ENCODE peak calls at places on chromosome 21, in eight cellular contexts. One of them, this sample, is unnamed.

GRCh38 chr21:42929969-42930368 is 4.5 kb upstream of the ERVH48-1 start:
- DNase-seq in A549: no peak
- DNase-seq in fibroblast of mammary gland: no peak
- DNase-seq in HFF-Myc: no peak
- DNase-seq in mammary epithelial cell: no peak
- DNase-seq in GM06990: no peak
- DNase-seq in thoracic aorta: no peak
- DNase-seq in MM.1S: no peak
- DNase-seq in this sample: no peak

GRCh38 chr21:24045775-24046215 is 1561.5 kb downstream of the MRPL39 start:
- DNase-seq in fibroblast of mammary gland: peak; percentile 86
- DNase-seq in thoracic aorta: peak; percentile 24
- DNase-seq in HFF-Myc: peak; percentile 11
- DNase-seq in GM06990: no peak
- DNase-seq in A549: peak; percentile 11
- DNase-seq in MM.1S: peak; percentile 57
- DNase-seq in mammary epithelial cell: no peak
- DNase-seq in this sample: no peak

GRCh38 chr21:46559291-46559983 is 45.4 kb downstream of the S100B start:
- DNase-seq in A549: no peak
- DNase-seq in thoracic aorta: no peak
- DNase-seq in GM06990: no peak
- DNase-seq in MM.1S: no peak
- DNase-seq in fibroblast of mammary gland: no peak
- DNase-seq in mammary epithelial cell: no peak
- DNase-seq in HFF-Myc: no peak
- DNase-seq in this sample: no peak

GRCh38 chr21:37172646-37173045 is 94.5 kb downstream of the VPS26C start:
- DNase-seq in fibroblast of mammary gland: no peak
- DNase-seq in mammary epithelial cell: no peak
- DNase-seq in HFF-Myc: no peak
- DNase-seq in thoracic aorta: no peak
- DNase-seq in A549: no peak
- DNase-seq in MM.1S: no peak
- DNase-seq in GM06990: no peak
- DNase-seq in this sample: no peak

GRCh38 chr21:42671778-42672593 is 18.6 kb downstream of the PDE9A start:
- DNase-seq in thoracic aorta: no peak
- DNase-seq in mammary epithelial cell: peak; percentile 35
- DNase-seq in GM06990: no peak
- DNase-seq in A549: no peak
- DNase-seq in fibroblast of mammary gland: no peak
- DNase-seq in MM.1S: no peak
- DNase-seq in HFF-Myc: no peak
- DNase-seq in this sample: peak; percentile 42

GRCh38 chr21:42939581-42940413 is 14.4 kb upstream of the ERVH48-1 start:
- DNase-seq in MM.1S: no peak
- DNase-seq in mammary epithelial cell: peak; percentile 97
- DNase-seq in thoracic aorta: peak; percentile 56
- DNase-seq in A549: peak; percentile 76
- DNase-seq in fibroblast of mammary gland: peak; percentile 99
- DNase-seq in GM06990: no peak
- DNase-seq in HFF-Myc: peak; percentile 94
- DNase-seq in this sample: peak; percentile 98

GRCh38 chr21:40577285-40578043 is 269.5 kb downstream of the DSCAM start:
- DNase-seq in fibroblast of mammary gland: no peak
- DNase-seq in mammary epithelial cell: no peak
- DNase-seq in A549: no peak
- DNase-seq in HFF-Myc: no peak
- DNase-seq in MM.1S: no peak
- DNase-seq in GM06990: no peak
- DNase-seq in thoracic aorta: no peak
- DNase-seq in this sample: no peak

GRCh38 chr21:38244885-38245869 is 11.6 kb upstream of the KCNJ15 start:
- DNase-seq in HFF-Myc: peak; percentile 98
- DNase-seq in GM06990: peak; percentile 45
- DNase-seq in fibroblast of mammary gland: peak; percentile 100
- DNase-seq in thoracic aorta: no peak
- DNase-seq in mammary epithelial cell: peak; percentile 99
- DNase-seq in MM.1S: peak; percentile 85
- DNase-seq in A549: peak; percentile 77
- DNase-seq in this sample: peak; percentile 88

GRCh38 chr21:41763398-41763931 is 3.4 kb downstream of the RIPK4 start:
- DNase-seq in HFF-Myc: no peak
- DNase-seq in thoracic aorta: no peak
- DNase-seq in mammary epithelial cell: peak; percentile 87
- DNase-seq in MM.1S: no peak
- DNase-seq in fibroblast of mammary gland: no peak
- DNase-seq in GM06990: no peak
- DNase-seq in A549: no peak
- DNase-seq in this sample: peak; percentile 93

GRCh38 chr21:19981938-19982337 is 1016.3 kb upstream of the NCAM2 start:
- DNase-seq in mammary epithelial cell: no peak
- DNase-seq in A549: no peak
- DNase-seq in GM06990: no peak
- DNase-seq in fibroblast of mammary gland: no peak
- DNase-seq in thoracic aorta: no peak
- DNase-seq in MM.1S: no peak
- DNase-seq in HFF-Myc: no peak
- DNase-seq in this sample: no peak

GRCh38 chr21:16116798-16117197 is 387.0 kb downstream of the USP25 start:
- DNase-seq in MM.1S: no peak
- DNase-seq in mammary epithelial cell: no peak
- DNase-seq in fibroblast of mammary gland: peak; percentile 64
- DNase-seq in A549: peak; percentile 45
- DNase-seq in thoracic aorta: no peak
- DNase-seq in HFF-Myc: peak; percentile 11
- DNase-seq in GM06990: no peak
- DNase-seq in this sample: peak; percentile 47

GRCh38 chr21:23026878-23027277 is 2028.7 kb downstream of the NCAM2 start:
- DNase-seq in HFF-Myc: no peak
- DNase-seq in A549: no peak
- DNase-seq in mammary epithelial cell: no peak
- DNase-seq in thoracic aorta: no peak
- DNase-seq in GM06990: no peak
- DNase-seq in fibroblast of mammary gland: no peak
- DNase-seq in MM.1S: no peak
- DNase-seq in this sample: no peak

GRCh38 chr21:41582298-41582840 is 74.4 kb upstream of the TMPRSS2 start:
- DNase-seq in GM06990: no peak
- DNase-seq in A549: no peak
- DNase-seq in thoracic aorta: no peak
- DNase-seq in MM.1S: no peak
- DNase-seq in HFF-Myc: no peak
- DNase-seq in mammary epithelial cell: no peak
- DNase-seq in fibroblast of mammary gland: no peak
- DNase-seq in this sample: no peak

GRCh38 chr21:37445228-37445627 is 78.7 kb downstream of the DYRK1A start:
- DNase-seq in fibroblast of mammary gland: peak; percentile 80
- DNase-seq in A549: no peak
- DNase-seq in thoracic aorta: no peak
- DNase-seq in MM.1S: no peak
- DNase-seq in mammary epithelial cell: no peak
- DNase-seq in HFF-Myc: no peak
- DNase-seq in GM06990: no peak
- DNase-seq in this sample: no peak

GRCh38 chr21:39386194-39386593 is 37.3 kb upstream of the HMGN1 start:
- DNase-seq in MM.1S: no peak
- DNase-seq in GM06990: no peak
- DNase-seq in thoracic aorta: no peak
- DNase-seq in HFF-Myc: no peak
- DNase-seq in fibroblast of mammary gland: peak; percentile 51
- DNase-seq in mammary epithelial cell: no peak
- DNase-seq in A549: no peak
- DNase-seq in this sample: peak; percentile 18

GRCh38 chr21:25867041-25867440 is 132.3 kb downstream of the GABPA start:
- DNase-seq in HFF-Myc: no peak
- DNase-seq in GM06990: no peak
- DNase-seq in thoracic aorta: no peak
- DNase-seq in fibroblast of mammary gland: no peak
- DNase-seq in MM.1S: no peak
- DNase-seq in A549: no peak
- DNase-seq in mammary epithelial cell: no peak
- DNase-seq in this sample: no peak

GRCh38 chr21:38179504-38179900 is 77.3 kb upstream of the KCNJ15 start:
- DNase-seq in mammary epithelial cell: peak; percentile 49
- DNase-seq in MM.1S: no peak
- DNase-seq in thoracic aorta: no peak
- DNase-seq in HFF-Myc: no peak
- DNase-seq in fibroblast of mammary gland: peak; percentile 36
- DNase-seq in A549: no peak
- DNase-seq in GM06990: no peak
- DNase-seq in this sample: peak; percentile 63

GRCh38 chr21:27519357-27519756 is 552.5 kb upstream of the ADAMTS5 start:
- DNase-seq in MM.1S: no peak
- DNase-seq in GM06990: no peak
- DNase-seq in thoracic aorta: no peak
- DNase-seq in HFF-Myc: peak; percentile 42
- DNase-seq in fibroblast of mammary gland: peak; percentile 89
- DNase-seq in A549: no peak
- DNase-seq in mammary epithelial cell: peak; percentile 68
- DNase-seq in this sample: peak; percentile 66

GRCh38 chr21:38646213-38646837 is 148.0 kb upstream of the ERG start:
- DNase-seq in thoracic aorta: peak; percentile 51
- DNase-seq in mammary epithelial cell: peak; percentile 98
- DNase-seq in MM.1S: no peak
- DNase-seq in GM06990: no peak
- DNase-seq in A549: no peak
- DNase-seq in fibroblast of mammary gland: peak; percentile 87
- DNase-seq in HFF-Myc: no peak
- DNase-seq in this sample: peak; percentile 99

GRCh38 chr21:25670726-25671125 is 31.7 kb downstream of the JAM2 start:
- DNase-seq in fibroblast of mammary gland: peak; percentile 87
- DNase-seq in A549: no peak
- DNase-seq in thoracic aorta: no peak
- DNase-seq in mammary epithelial cell: peak; percentile 3
- DNase-seq in GM06990: no peak
- DNase-seq in HFF-Myc: peak; percentile 37
- DNase-seq in MM.1S: no peak
- DNase-seq in this sample: no peak

GRCh38 chr21:36589352-36589971 is 109.5 kb upstream of the SIM2 start:
- DNase-seq in A549: peak; percentile 24
- DNase-seq in MM.1S: peak; percentile 83
- DNase-seq in HFF-Myc: peak; percentile 44
- DNase-seq in GM06990: peak; percentile 34
- DNase-seq in thoracic aorta: no peak
- DNase-seq in mammary epithelial cell: no peak
- DNase-seq in fibroblast of mammary gland: peak; percentile 64
- DNase-seq in this sample: peak; percentile 35

GRCh38 chr21:46556802-46557201 is 48.1 kb downstream of the S100B start:
- DNase-seq in thoracic aorta: no peak
- DNase-seq in mammary epithelial cell: no peak
- DNase-seq in GM06990: no peak
- DNase-seq in HFF-Myc: no peak
- DNase-seq in MM.1S: no peak
- DNase-seq in A549: no peak
- DNase-seq in fibroblast of mammary gland: no peak
- DNase-seq in this sample: no peak

GRCh38 chr21:16084776-16085364 is 355.1 kb downstream of the USP25 start:
- DNase-seq in mammary epithelial cell: no peak
- DNase-seq in fibroblast of mammary gland: peak; percentile 92
- DNase-seq in MM.1S: no peak
- DNase-seq in thoracic aorta: peak; percentile 16
- DNase-seq in GM06990: no peak
- DNase-seq in HFF-Myc: peak; percentile 55
- DNase-seq in A549: no peak
- DNase-seq in this sample: no peak

GRCh38 chr21:45403133-45403824 is 1.7 kb upstream of the COL18A1 start:
- DNase-seq in mammary epithelial cell: peak; percentile 80
- DNase-seq in GM06990: no peak
- DNase-seq in thoracic aorta: no peak
- DNase-seq in HFF-Myc: no peak
- DNase-seq in fibroblast of mammary gland: no peak
- DNase-seq in A549: no peak
- DNase-seq in MM.1S: no peak
- DNase-seq in this sample: peak; percentile 89

GRCh38 chr21:45401916-45402900 is 2.8 kb upstream of the COL18A1 start:
- DNase-seq in fibroblast of mammary gland: no peak
- DNase-seq in HFF-Myc: no peak
- DNase-seq in A549: no peak
- DNase-seq in MM.1S: no peak
- DNase-seq in GM06990: no peak
- DNase-seq in mammary epithelial cell: no peak
- DNase-seq in thoracic aorta: no peak
- DNase-seq in this sample: no peak

GRCh38 chr21:45404726-45405270 is at the start of gene COL18A1:
- DNase-seq in thoracic aorta: no peak
- DNase-seq in fibroblast of mammary gland: peak; percentile 26
- DNase-seq in HFF-Myc: no peak
- DNase-seq in A549: peak; percentile 22
- DNase-seq in MM.1S: no peak
- DNase-seq in mammary epithelial cell: peak; percentile 37
- DNase-seq in GM06990: no peak
- DNase-seq in this sample: peak; percentile 52

GRCh38 chr21:45405271-45405818 is 380 bp downstream of the COL18A1 start:
- DNase-seq in HFF-Myc: no peak
- DNase-seq in fibroblast of mammary gland: peak; percentile 25
- DNase-seq in MM.1S: no peak
- DNase-seq in A549: no peak
- DNase-seq in mammary epithelial cell: no peak
- DNase-seq in GM06990: no peak
- DNase-seq in thoracic aorta: no peak
- DNase-seq in this sample: no peak

GRCh38 chr21:45403825-45404725 is 890 bp upstream of the COL18A1 start:
- DNase-seq in fibroblast of mammary gland: peak; percentile 58
- DNase-seq in MM.1S: no peak
- DNase-seq in GM06990: no peak
- DNase-seq in HFF-Myc: no peak
- DNase-seq in mammary epithelial cell: peak; percentile 64
- DNase-seq in thoracic aorta: peak; percentile 58
- DNase-seq in A549: no peak
- DNase-seq in this sample: peak; percentile 84
- H3K4me3 ChIP-seq in fibroblast of mammary gland: peak overlapping the region; percentile 36
- H3K4me3 ChIP-seq in MM.1S: no peak overlapping the region
- H3K4me3 ChIP-seq in GM06990: no peak overlapping the region
- H3K4me3 ChIP-seq in HFF-Myc: peak overlapping the region; percentile 15
- H3K4me3 ChIP-seq in mammary epithelial cell: peak overlapping the region; percentile 34
- H3K4me3 ChIP-seq in thoracic aorta: peak overlapping the region; percentile 80
- H3K4me3 ChIP-seq in A549: peak overlapping the region; percentile 91
- H3K4me3 ChIP-seq in this sample: peak overlapping the region; percentile 26

GRCh38 chr21:30336596-30336995 is 898 bp downstream of the KRTAP27-1 start:
- DNase-seq in MM.1S: no peak
- DNase-seq in thoracic aorta: no peak
- DNase-seq in A549: no peak
- DNase-seq in fibroblast of mammary gland: peak; percentile 7
- DNase-seq in mammary epithelial cell: peak; percentile 42
- DNase-seq in GM06990: no peak
- DNase-seq in HFF-Myc: no peak
- DNase-seq in this sample: no peak
- TF ChIP-seq CTCF in MM.1S: no peak
- TF ChIP-seq CTCF in thoracic aorta: no peak
- TF ChIP-seq CTCF in A549: no peak
- TF ChIP-seq CTCF in fibroblast of mammary gland: no peak
- TF ChIP-seq CTCF in mammary epithelial cell: no peak
- TF ChIP-seq CTCF in GM06990: no peak
- TF ChIP-seq CTCF in HFF-Myc: no peak
- TF ChIP-seq CTCF in this sample: no peak

GRCh38 chr21:31471865-31472264 is 127.8 kb upstream of the TIAM1 start:
- DNase-seq in HFF-Myc: no peak
- DNase-seq in thoracic aorta: no peak
- DNase-seq in MM.1S: no peak
- DNase-seq in fibroblast of mammary gland: no peak
- DNase-seq in mammary epithelial cell: no peak
- DNase-seq in A549: no peak
- DNase-seq in GM06990: no peak
- DNase-seq in this sample: no peak
- H3K4me3 ChIP-seq in HFF-Myc: no peak overlapping the region
- H3K4me3 ChIP-seq in thoracic aorta: no peak overlapping the region
- H3K4me3 ChIP-seq in MM.1S: no peak overlapping the region
- H3K4me3 ChIP-seq in fibroblast of mammary gland: no peak overlapping the region
- H3K4me3 ChIP-seq in mammary epithelial cell: no peak overlapping the region
- H3K4me3 ChIP-seq in A549: no peak overlapping the region
- H3K4me3 ChIP-seq in GM06990: no peak overlapping the region
- H3K4me3 ChIP-seq in this sample: no peak overlapping the region

GRCh38 chr21:14550200-14550599 is 4.1 kb upstream of the SAMSN1 start:
- DNase-seq in MM.1S: no peak
- DNase-seq in A549: no peak
- DNase-seq in HFF-Myc: no peak
- DNase-seq in thoracic aorta: no peak
- DNase-seq in GM06990: no peak
- DNase-seq in mammary epithelial cell: no peak
- DNase-seq in fibroblast of mammary gland: no peak
- DNase-seq in this sample: no peak
- TF ChIP-seq CTCF in MM.1S: no peak
- TF ChIP-seq CTCF in A549: no peak
- TF ChIP-seq CTCF in HFF-Myc: no peak
- TF ChIP-seq CTCF in thoracic aorta: no peak
- TF ChIP-seq CTCF in GM06990: no peak
- TF ChIP-seq CTCF in mammary epithelial cell: no peak
- TF ChIP-seq CTCF in fibroblast of mammary gland: no peak
- TF ChIP-seq CTCF in this sample: no peak